ENCODE peak calls at places on chromosomes 5 and 9, in nine cellular contexts. M is heart left ventricle, S is OCI-LY7, Q is mammary epithelial cell, C is BJ, X is astrocyte, G is GM23338, V is brain microvascular endothelial cell, K is IMR-90. T is an unnamed sample.
A peak's percentile ranks its signal among the peaks of the same experiment; 100 is the strongest.

GRCh38 chr5:78361226-78361993 is 993 bp downstream of the SCAMP1 start:
- DNase-seq in M (no peak), V (peak; percentile 37), X (peak; percentile 68), Q (peak; percentile 78), K (peak; percentile 78), C (no peak), S (peak; percentile 47), G (peak; percentile 69), T (peak; percentile 51)

GRCh38 chr9:77028478-77028877 is 9.0 kb downstream of the FOXB2 start:
- DNase-seq in K (no peak), G (peak; percentile 52), Q (no peak), V (no peak), M (no peak), X (no peak), C (no peak), S (no peak), T (no peak)

GRCh38 chr9:13481274-13481673 is 201.8 kb upstream of the MPDZ start:
- DNase-seq in G (no peak), K (no peak), S (no peak), X (peak; percentile 14), C (no peak), Q (no peak), V (no peak), M (no peak), T (no peak)

GRCh38 chr5:137036630-137037029 is 462.5 kb downstream of the SPOCK1 start:
- DNase-seq in X (no peak), G (peak; percentile 72), C (no peak), S (no peak), Q (no peak), V (no peak), M (no peak), K (no peak), T (no peak)

GRCh38 chr5:6469836-6470235 is 21.2 kb downstream of the UBE2QL1 start:
- DNase-seq in Q (no peak), K (no peak), G (no peak), M (no peak), S (no peak), X (no peak), V (no peak), C (no peak), T (no peak)

GRCh38 chr5:148739524-148739923 is 85.2 kb upstream of the HTR4 start:
- DNase-seq in C (no peak), V (peak; percentile 43), M (no peak), K (peak; percentile 47), G (no peak), Q (no peak), S (no peak), X (peak; percentile 33), T (no peak)

GRCh38 chr5:177432143-177432904 is 5.8 kb downstream of the GRK6 start:
- DNase-seq in S (no peak), K (no peak), G (no peak), C (no peak), X (no peak), Q (no peak), V (no peak), M (peak; percentile 76), T (no peak)

GRCh38 chr5:131854134-131854533 is 57.3 kb upstream of the FNIP1 start:
- DNase-seq in S (no peak), V (peak; percentile 2), C (no peak), Q (peak; percentile 62), K (peak; percentile 10), M (no peak), X (no peak), G (no peak), T (no peak)

GRCh38 chr9:76592105-76593010 is 133.4 kb downstream of the GCNT1 start:
- DNase-seq in Q (no peak), C (no peak), K (no peak), V (peak; percentile 6), X (peak; percentile 80), S (no peak), M (no peak), G (peak; percentile 39), T (no peak)

GRCh38 chr5:2685651-2686050 is 65.8 kb downstream of the IRX2 start:
- DNase-seq in Q (peak; percentile 89), G (no peak), V (no peak), C (no peak), X (peak; percentile 97), M (no peak), S (no peak), K (peak; percentile 0), T (no peak)

GRCh38 chr5:94562327-94562971 is 56.0 kb downstream of the KIAA0825 start:
- DNase-seq in V (no peak), S (no peak), G (no peak), C (no peak), Q (no peak), X (no peak), M (no peak), K (no peak), T (no peak)

GRCh38 chr9:15469406-15469805 is 41.4 kb downstream of the PSIP1 start:
- DNase-seq in K (peak; percentile 46), G (no peak), C (no peak), X (peak; percentile 10), S (no peak), M (no peak), Q (no peak), V (peak; percentile 1), T (no peak)

GRCh38 chr9:15468113-15468512 is 42.7 kb downstream of the PSIP1 start:
- DNase-seq in M (no peak), V (no peak), S (no peak), Q (no peak), C (no peak), X (no peak), G (no peak), K (peak; percentile 10), T (no peak)

DNA sequence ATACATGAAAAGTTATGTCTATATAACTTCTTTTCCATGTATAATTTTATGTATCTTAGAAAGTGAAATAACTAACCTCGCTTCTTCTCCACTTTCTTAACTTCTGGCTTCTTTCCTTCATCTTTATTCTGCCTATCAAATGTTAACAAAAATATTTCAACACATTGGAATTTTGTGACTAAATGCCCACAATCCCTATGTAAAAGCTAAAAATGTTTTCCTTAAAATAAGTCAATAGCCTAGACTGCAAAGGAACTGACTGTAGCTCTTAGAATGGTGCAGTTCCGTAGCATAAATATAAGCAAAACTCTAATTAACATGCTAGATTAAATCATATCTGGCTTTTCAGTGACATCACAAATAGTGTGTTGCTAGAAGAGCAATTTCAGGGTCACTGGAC is 40.9 kb downstream of the PSIP1 start:
- DNase-seq in S (no peak), K (peak; percentile 67), G (no peak), V (no peak), M (no peak), X (peak; percentile 23), Q (no peak), C (no peak), T (no peak)
- H3K36me3 ChIP-seq in S (peaks cover 100% of the 10 kb centered on the region), K (peaks cover 10% of the 10 kb centered on the region), G (peaks cover 79% of the 10 kb centered on the region), V (peaks cover 22% of the 10 kb centered on the region), M (peaks cover 51% of the 10 kb centered on the region), X (peaks cover 27% of the 10 kb centered on the region), Q (peaks cover 19% of the 10 kb centered on the region), C (peaks cover 2% of the 10 kb centered on the region), T (peaks cover 1% of the 10 kb centered on the region)

GRCh38 chr5:26487553-26487952 is 550.8 kb downstream of the CDH9 start:
- DNase-seq in X (no peak), G (peak; percentile 60), M (no peak), S (no peak), C (no peak), K (no peak), V (no peak), Q (no peak), T (no peak)
- TF ChIP-seq CTCF in X (no peak), G (peak; percentile 32), M (no peak), S (no peak), C (no peak), K (no peak), V (no peak), Q (no peak), T (no peak)

GRCh38 chr9:2838356-2838983 is 5.4 kb downstream of the PUM3 start:
- DNase-seq in X (no peak), C (no peak), G (no peak), Q (no peak), M (no peak), K (peak; percentile 17), S (no peak), V (no peak), T (no peak)
- H3K36me3 ChIP-seq in X (peaks cover 29% of the 10 kb centered on the region), C (peaks cover 8% of the 10 kb centered on the region), G (peaks cover 34% of the 10 kb centered on the region), Q (peaks cover 19% of the 10 kb centered on the region), M (peaks cover 26% of the 10 kb centered on the region), K (peaks cover 17% of the 10 kb centered on the region), S (peaks cover 80% of the 10 kb centered on the region), V (peaks cover 23% of the 10 kb centered on the region), T (no peaks in the 10 kb centered on the region)

DNA sequence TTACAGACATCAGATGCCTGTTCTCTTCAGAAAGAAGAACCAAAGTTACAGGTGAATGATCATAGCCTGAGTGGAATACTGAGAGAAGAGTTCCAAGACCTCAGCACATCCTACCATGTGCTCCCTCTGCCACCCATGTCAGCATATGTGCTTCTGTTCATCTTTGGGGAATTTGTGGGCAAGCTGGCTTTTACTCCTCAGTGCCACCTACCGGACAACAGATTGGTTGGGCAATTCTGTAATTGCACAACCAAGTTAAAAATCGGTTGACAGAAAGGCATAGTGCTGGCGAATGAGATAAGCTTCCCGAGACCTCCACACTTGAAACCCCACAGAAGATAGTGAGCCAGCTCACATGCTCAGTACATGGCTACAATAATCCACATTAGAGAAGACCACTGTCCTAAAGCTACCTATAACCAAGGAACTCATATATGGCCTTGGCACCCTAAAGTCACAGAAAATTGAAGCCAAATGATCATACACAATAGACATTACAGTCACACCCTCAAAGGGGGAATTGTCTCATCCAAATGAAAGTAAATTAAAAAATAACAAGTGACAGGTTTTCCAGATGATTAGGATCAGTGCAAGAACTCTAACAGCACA is 1238.0 kb upstream of the NUDT12 start:
- DNase-seq in S (no peak), G (peak; percentile 58), C (no peak), K (no peak), X (no peak), V (no peak), M (no peak), Q (peak; percentile 5), T (no peak)
- TF ChIP-seq CTCF in S (peak; percentile 35), G (peak; percentile 71), C (no peak), K (peak; percentile 11), X (no peak), V (peak; percentile 27), M (no peak), Q (peak; percentile 55), T (no peak)

GRCh38 chr5:134818776-134819175 is 27.0 kb upstream of the C5orf24 start:
- DNase-seq in V (no peak), X (no peak), C (no peak), Q (no peak), M (no peak), G (no peak), S (no peak), K (no peak), T (no peak)
- H3K36me3 ChIP-seq in V (peaks cover 44% of the 10 kb centered on the region), X (peaks cover 32% of the 10 kb centered on the region), C (peaks cover 6% of the 10 kb centered on the region), Q (peaks cover 20% of the 10 kb centered on the region), M (peaks cover 79% of the 10 kb centered on the region), G (peaks cover 59% of the 10 kb centered on the region), S (peaks cover 91% of the 10 kb centered on the region), K (peaks cover 41% of the 10 kb centered on the region), T (peaks cover 1% of the 10 kb centered on the region)

T was measured in Caco-2.